ENCODE peak calls at places on chromosomes 6 and 20, in four cellular contexts. L is DND-41, E is right cardiac atrium, S is fibroblast of lung. G is an unnamed sample.

GRCh38 chr6:22326500-22326899 is 29.7 kb upstream of the PRL start:
- DNase-seq in L (no peak), E (no peak), S (no peak), G (no peak)

GRCh38 chr6:130473886-130474285 is 108.1 kb downstream of the TMEM200A start:
- DNase-seq in L (no peak), E (no peak), S (peak; percentile 31), G (no peak)

GRCh38 chr6:31652925-31653724 is 664 bp upstream of the BAG6 start:
- DNase-seq in L (peak; percentile 93), E (peak; percentile 89), S (no peak), G (peak; percentile 81)

GRCh38 chr20:15642676-15643075 is 930.6 kb downstream of the KIF16B start:
- DNase-seq in L (no peak), E (no peak), S (peak; percentile 24), G (no peak)

GRCh38 chr6:163554663-163555062 is 140.1 kb downstream of the QKI start:
- DNase-seq in L (peak; percentile 34), E (peak; percentile 28), S (peak; percentile 57), G (peak; percentile 39)

GRCh38 chr20:24109008-24109407 is 120.4 kb upstream of the GGTLC1 start:
- DNase-seq in L (no peak), E (no peak), S (no peak), G (no peak)

GRCh38 chr6:15441215-15441868 is 195.5 kb downstream of the JARID2 start:
- DNase-seq in L (peak; percentile 63), E (no peak), S (peak; percentile 86), G (peak; percentile 55)

GRCh38 chr6:168035661-168036616 is 38.5 kb downstream of the KIF25 start:
- DNase-seq in L (no peak), E (no peak), S (peak; percentile 40), G (no peak)

GRCh38 chr6:100283288-100283687 is 181.4 kb downstream of the SIM1 start:
- DNase-seq in L (no peak), E (no peak), S (peak; percentile 36), G (no peak)

GRCh38 chr6:71619836-71620235 is 266.5 kb upstream of the RIMS1 start:
- DNase-seq in L (no peak), E (no peak), S (no peak), G (no peak)

GRCh38 chr6:84417261-84417660 is 189.8 kb upstream of the CEP162 start:
- DNase-seq in L (no peak), E (no peak), S (peak; percentile 93), G (no peak)

GRCh38 chr6:121435444-121436069 is at the start of gene GJA1:
- DNase-seq in L (no peak), E (no peak), S (peak; percentile 88), G (no peak)

GRCh38 chr6:69719602-69720193 is 77.1 kb downstream of the LMBRD1 start:
- DNase-seq in L (no peak), E (no peak), S (peak; percentile 59), G (no peak)

GRCh38 chr6:155141512-155141911 is 122.3 kb upstream of the CLDN20 start:
- DNase-seq in L (no peak), E (no peak), S (no peak), G (no peak)

GRCh38 chr6:88301888-88302768 is 136.0 kb upstream of the CNR1 start:
- DNase-seq in L (no peak), E (no peak), S (no peak), G (no peak)

GRCh38 chr6:36724514-36725385 is 27.1 kb downstream of the RAB44 start:
- DNase-seq in L (peak; percentile 74), E (peak; percentile 71), S (peak; percentile 72), G (no peak)

GRCh38 chr20:3744806-3745685 is 12.6 kb downstream of the HSPA12B start:
- DNase-seq in L (peak; percentile 50), E (peak; percentile 74), S (no peak), G (peak; percentile 50)

GRCh38 chr6:87700729-87701675 is 1.0 kb downstream of the AKIRIN2 start:
- DNase-seq in L (peak; percentile 31), E (peak; percentile 30), S (peak; percentile 78), G (no peak)

GRCh38 chr6:32109114-32109764 is at the start of gene TNXB:
- DNase-seq in L (no peak), E (peak; percentile 76), S (no peak), G (no peak)

GRCh38 chr6:14077193-14077853 is 40.2 kb upstream of the CD83 start:
- DNase-seq in L (no peak), E (no peak), S (no peak), G (no peak)

GRCh38 chr20:25739615-25740320 is 43.1 kb upstream of the ZNF337 start:
- DNase-seq in L (no peak), E (no peak), S (peak; percentile 5), G (no peak)

GRCh38 chr6:30450908-30451818 is 38.1 kb upstream of the HLA-E start:
- DNase-seq in L (peak; percentile 72), E (peak; percentile 57), S (peak; percentile 74), G (peak; percentile 69)

GRCh38 chr6:34204693-34205092 is 32.0 kb upstream of the HMGA1 start:
- DNase-seq in L (no peak), E (no peak), S (no peak), G (no peak)

GRCh38 chr6:118705799-118706481 is 54.5 kb upstream of the CEP85L start:
- DNase-seq in L (peak; percentile 55), E (no peak), S (peak; percentile 50), G (peak; percentile 39)

GRCh38 chr6:120526576-120526975 is 807.7 kb downstream of the TBC1D32 start:
- DNase-seq in L (no peak), E (no peak), S (no peak), G (no peak)

GRCh38 chr6:52087498-52087999 is at the start of gene PKHD1:
- DNase-seq in L (no peak), E (no peak), S (no peak), G (no peak)

GRCh38 chr6:10662207-10662606 is 32.2 kb downstream of the C6orf52 start:
- DNase-seq in L (no peak), E (no peak), S (no peak), G (no peak)

GRCh38 chr6:10655508-10656055 is 38.8 kb downstream of the C6orf52 start:
- DNase-seq in L (peak; percentile 25), E (no peak), S (no peak), G (peak; percentile 32)

GRCh38 chr6:10662742-10663141 is 31.7 kb downstream of the C6orf52 start:
- DNase-seq in L (no peak), E (no peak), S (no peak), G (no peak)

GRCh38 chr6:10659697-10660348 is 34.6 kb downstream of the C6orf52 start:
- DNase-seq in L (no peak), E (no peak), S (no peak), G (no peak)

DNA sequence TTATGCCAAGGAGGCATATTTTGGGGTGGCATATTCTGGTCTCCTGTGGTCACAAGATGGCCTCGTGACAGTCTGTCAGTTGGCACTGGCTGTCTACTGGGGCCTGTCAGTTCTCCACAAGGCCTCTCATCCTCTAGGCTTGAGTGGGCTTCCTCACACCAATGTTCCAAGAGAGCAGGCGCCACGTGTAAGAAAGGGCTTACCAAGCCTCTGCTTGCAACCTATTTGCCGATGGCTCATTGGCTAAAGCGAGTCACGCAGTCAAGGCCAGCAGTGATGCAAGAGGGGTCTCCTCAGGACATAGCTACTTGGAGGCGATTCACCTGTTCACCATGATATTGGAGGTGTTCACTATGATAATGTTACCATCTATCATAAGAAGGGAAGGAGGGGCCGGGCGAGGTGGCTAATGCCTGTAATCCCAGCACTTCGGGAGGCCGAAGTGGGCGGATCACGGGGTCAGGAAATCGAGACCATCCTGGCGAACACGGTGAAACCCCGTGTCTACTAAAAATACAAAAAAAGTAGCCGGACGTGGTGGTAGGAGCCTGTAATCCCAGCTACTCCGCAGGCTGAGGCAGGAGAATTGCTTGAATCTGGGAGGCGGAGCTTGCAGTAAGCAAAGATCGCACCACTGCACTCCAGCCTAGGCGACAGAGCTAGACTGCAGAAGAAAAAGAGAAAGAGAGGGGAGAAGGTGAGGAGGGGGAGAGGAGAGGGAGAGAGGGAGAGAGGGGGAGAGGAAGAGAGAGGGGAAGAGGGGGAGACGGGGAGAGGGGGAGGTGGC is 35.3 kb downstream of the C6orf52 start:
- DNase-seq in L (no peak), E (no peak), S (no peak), G (no peak)
- H3K4me3 ChIP-seq in L (no peak overlapping the region), E (no peak overlapping the region), S (no peak overlapping the region), G (no peak overlapping the region)

DNA sequence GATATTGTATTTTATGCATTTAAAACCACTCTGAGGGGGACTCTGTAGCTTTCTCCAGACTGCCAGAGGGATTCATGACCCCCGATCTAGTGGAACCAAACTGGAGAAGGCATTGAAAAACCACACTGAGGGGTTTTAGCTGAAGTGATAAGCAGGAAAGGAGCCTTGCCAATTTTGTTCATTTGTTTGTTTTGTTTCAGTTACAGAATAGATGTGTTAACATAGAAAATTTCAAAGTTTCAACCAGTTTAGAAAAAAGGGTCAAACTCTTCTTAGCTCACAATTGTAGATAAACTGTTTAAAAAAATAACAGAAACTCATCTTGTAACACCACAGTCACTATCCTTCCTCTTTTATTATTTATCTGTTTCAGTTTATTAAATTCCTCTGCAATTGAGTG is 19.8 kb downstream of the TAB2 start:
- DNase-seq in L (no peak), E (no peak), S (no peak), G (no peak)
- H3K4me1 ChIP-seq in L (peaks cover 38% of the 10 kb centered on the region), E (peaks cover 3% of the 10 kb centered on the region), S (peaks cover 6% of the 10 kb centered on the region), G (peaks cover 42% of the 10 kb centered on the region)

DNA sequence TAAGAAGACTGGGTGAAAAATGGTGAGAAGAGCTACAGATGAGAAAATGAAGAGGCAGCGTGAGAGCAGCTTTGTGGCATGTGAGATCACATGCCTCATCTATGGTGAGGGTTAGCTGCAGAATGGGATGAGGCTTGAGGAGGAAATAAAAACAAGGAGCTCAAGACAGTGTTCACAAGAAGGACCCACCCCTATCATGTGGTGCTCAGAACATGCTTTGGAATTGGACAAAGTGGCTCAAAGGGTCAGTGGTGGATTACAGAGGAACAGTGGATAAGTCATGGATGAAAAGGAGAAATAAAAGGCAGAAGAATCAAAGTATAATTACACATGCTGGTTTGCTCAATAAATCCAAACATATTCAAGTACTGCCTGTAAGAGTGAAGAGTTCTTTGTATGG is 126.9 kb upstream of the UST start:
- DNase-seq in L (no peak), E (no peak), S (no peak), G (no peak)
- H3K27me3 ChIP-seq in L (no peaks in the 10 kb centered on the region), E (no peaks in the 10 kb centered on the region), S (no peaks in the 10 kb centered on the region), G (no peaks in the 10 kb centered on the region)

DNA sequence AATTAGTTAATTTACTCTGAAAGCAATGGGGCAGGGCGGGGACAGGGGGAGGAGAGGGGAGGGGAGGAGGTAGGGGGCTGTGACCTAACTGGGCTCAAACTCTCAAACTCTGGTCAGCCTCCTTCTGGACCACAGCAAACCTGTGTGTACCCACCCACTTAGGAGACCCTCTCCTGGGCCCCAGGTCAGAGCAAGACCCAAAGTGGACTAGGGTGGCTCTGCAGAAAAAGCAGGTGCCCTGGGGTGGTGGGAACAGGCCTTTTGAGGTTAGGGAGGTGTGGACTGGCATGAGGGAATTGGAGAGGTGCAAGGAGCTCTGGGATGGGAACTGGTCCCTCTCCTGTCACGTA is 51.3 kb downstream of the MRPL14 start:
- DNase-seq in L (no peak), E (no peak), S (no peak), G (no peak)
- H3K4me3 ChIP-seq in L (no peak overlapping the region), E (no peak overlapping the region), S (no peak overlapping the region), G (no peak overlapping the region)

GRCh38 chr20:30937790-30938189 is 319.7 kb upstream of the DEFB115 start:
- DNase-seq in L (no peak), E (no peak), S (no peak), G (no peak)
- H3K4me1 ChIP-seq in L (no peaks in the 10 kb centered on the region), E (no peaks in the 10 kb centered on the region), S (no peaks in the 10 kb centered on the region), G (no peaks in the 10 kb centered on the region)

GRCh38 chr6:26205161-26205624 is 118.0 kb downstream of the HFE start:
- DNase-seq in L (peak; percentile 92), E (peak; percentile 81), S (peak; percentile 92), G (peak; percentile 76)
- H3K27me3 ChIP-seq in L (no peaks in the 10 kb centered on the region), E (no peaks in the 10 kb centered on the region), S (no peaks in the 10 kb centered on the region), G (no peaks in the 10 kb centered on the region)